ENCODE peak calls at places on chromosomes 2 and 18, in six cellular contexts. E, W, X, R, J and F are unnamed samples.
A peak's percentile ranks its signal among the peaks of the same experiment; 100 is the strongest.

GRCh38 chr2:104702451-104702850 is 151.5 kb upstream of the POU3F3 start:
- DNase-seq in W (peak; percentile 28), E (no peak), J (no peak), X (no peak), R (no peak), F (no peak)

GRCh38 chr2:99659874-99660273 is 170.1 kb upstream of the REV1 start:
- DNase-seq in E (no peak), R (no peak), W (no peak), J (peak; percentile 52), X (peak; percentile 29), F (no peak)

GRCh38 chr18:37258819-37259218 is 306.8 kb downstream of the CELF4 start:
- DNase-seq in R (no peak), X (no peak), W (no peak), J (no peak), E (no peak), F (no peak)

GRCh38 chr2:146990311-146990781 is 854.5 kb upstream of the ACVR2A start:
- DNase-seq in R (no peak), W (no peak), J (peak; percentile 61), E (no peak), X (no peak), F (no peak)

GRCh38 chr2:143163499-143163898 is 34.3 kb downstream of the ARHGAP15 start:
- DNase-seq in J (no peak), W (no peak), R (no peak), E (no peak), X (no peak), F (no peak)

GRCh38 chr18:74342416-74343043 is 26.9 kb downstream of the C18orf63 start:
- DNase-seq in J (peak; percentile 39), X (no peak), W (peak; percentile 20), E (peak; percentile 30), R (no peak), F (no peak)

GRCh38 chr2:3335001-3335400 is 42.6 kb downstream of the EIPR1 start:
- DNase-seq in X (no peak), W (no peak), R (no peak), E (no peak), J (no peak), F (no peak)

GRCh38 chr2:143893340-143893739 is 626.6 kb downstream of the ZEB2 start:
- DNase-seq in E (no peak), J (no peak), R (no peak), X (no peak), W (no peak), F (no peak)

GRCh38 chr2:3265981-3266726 is 111.5 kb downstream of the EIPR1 start:
- DNase-seq in J (no peak), R (peak; percentile 36), W (no peak), E (no peak), X (no peak), F (no peak)

GRCh38 chr2:657766-658165 is 19.4 kb downstream of the TMEM18 start:
- DNase-seq in W (no peak), J (no peak), R (no peak), E (peak; percentile 24), X (no peak), F (no peak)

GRCh38 chr2:653645-654425 is 23.4 kb downstream of the TMEM18 start:
- DNase-seq in X (no peak), E (peak; percentile 22), W (no peak), R (no peak), J (no peak), F (no peak)

GRCh38 chr2:654896-655295 is 22.3 kb downstream of the TMEM18 start:
- DNase-seq in E (no peak), J (no peak), X (no peak), R (no peak), W (no peak), F (no peak)

GRCh38 chr2:656676-657075 is 20.5 kb downstream of the TMEM18 start:
- DNase-seq in E (no peak), X (no peak), W (no peak), J (no peak), R (no peak), F (no peak)

GRCh38 chr2:655626-656025 is 21.6 kb downstream of the TMEM18 start:
- DNase-seq in J (peak; percentile 8), R (no peak), W (no peak), E (no peak), X (no peak), F (no peak)
- TF ChIP-seq CTCF in J (no peak), R (no peak), W (no peak), E (no peak), X (no peak), F (no peak)

DNA sequence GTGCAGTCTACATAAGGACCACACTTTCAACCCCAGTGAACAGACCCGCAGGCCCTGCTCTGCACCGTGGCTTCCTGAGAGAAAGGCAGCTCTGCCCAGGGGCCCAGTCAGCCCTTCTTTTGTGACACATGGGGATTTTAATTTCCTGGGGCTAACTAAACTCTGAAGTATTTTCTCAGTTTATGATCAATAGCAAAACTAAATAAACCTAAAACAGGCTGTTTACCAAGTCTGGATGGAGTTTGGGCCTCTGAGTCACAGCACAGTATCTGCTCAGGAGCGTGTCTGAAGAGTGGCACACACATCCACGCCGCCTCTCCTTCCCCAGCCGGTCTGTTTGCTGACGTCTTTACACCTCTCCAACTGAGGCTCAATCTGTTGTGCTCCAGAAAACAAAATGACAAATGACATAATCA is 72.3 kb downstream of the LDLRAD4 start:
- DNase-seq in X (no peak), J (no peak), R (no peak), E (no peak), W (no peak), F (no peak)
- TF ChIP-seq CTCF in X (no peak), J (no peak), R (no peak), E (no peak), W (no peak), F (no peak)

DNA sequence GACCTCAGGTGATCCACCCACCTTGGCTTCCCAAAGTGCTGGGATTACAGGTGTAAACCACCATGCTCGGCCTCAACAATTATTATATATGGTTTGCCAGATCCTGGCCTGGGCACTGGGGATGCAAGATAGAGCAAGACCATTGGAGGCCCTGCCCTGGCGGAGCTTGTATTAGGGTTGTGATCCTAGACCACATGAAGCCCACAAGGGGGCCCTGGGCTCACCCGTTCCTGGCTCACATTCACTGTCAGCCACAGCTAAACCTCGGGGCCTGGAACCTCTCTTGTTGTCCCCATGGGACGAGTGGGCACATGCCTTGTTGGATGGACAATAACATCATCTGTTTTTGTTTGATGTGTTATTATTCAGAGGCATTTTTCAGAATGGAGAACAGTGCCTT is 14.9 kb downstream of the HPCAL1 start:
- DNase-seq in X (no peak), J (no peak), W (no peak), E (no peak), R (no peak), F (no peak)
- TF ChIP-seq CTCF in X (no peak), J (no peak), W (no peak), E (no peak), R (no peak), F (no peak)

GRCh38 chr2:181972431-181973190 is 13.0 kb upstream of the PPP1R1C start:
- DNase-seq in X (no peak), J (peak; percentile 36), W (no peak), R (no peak), E (no peak), F (no peak)

GRCh38 chr2:181973379-181973778 is 12.3 kb upstream of the PPP1R1C start:
- DNase-seq in J (no peak), R (no peak), X (no peak), E (no peak), W (no peak), F (no peak)

GRCh38 chr2:181971032-181971431 is 14.6 kb upstream of the PPP1R1C start:
- DNase-seq in X (no peak), W (no peak), E (peak; percentile 44), R (no peak), J (no peak), F (no peak)

DNA sequence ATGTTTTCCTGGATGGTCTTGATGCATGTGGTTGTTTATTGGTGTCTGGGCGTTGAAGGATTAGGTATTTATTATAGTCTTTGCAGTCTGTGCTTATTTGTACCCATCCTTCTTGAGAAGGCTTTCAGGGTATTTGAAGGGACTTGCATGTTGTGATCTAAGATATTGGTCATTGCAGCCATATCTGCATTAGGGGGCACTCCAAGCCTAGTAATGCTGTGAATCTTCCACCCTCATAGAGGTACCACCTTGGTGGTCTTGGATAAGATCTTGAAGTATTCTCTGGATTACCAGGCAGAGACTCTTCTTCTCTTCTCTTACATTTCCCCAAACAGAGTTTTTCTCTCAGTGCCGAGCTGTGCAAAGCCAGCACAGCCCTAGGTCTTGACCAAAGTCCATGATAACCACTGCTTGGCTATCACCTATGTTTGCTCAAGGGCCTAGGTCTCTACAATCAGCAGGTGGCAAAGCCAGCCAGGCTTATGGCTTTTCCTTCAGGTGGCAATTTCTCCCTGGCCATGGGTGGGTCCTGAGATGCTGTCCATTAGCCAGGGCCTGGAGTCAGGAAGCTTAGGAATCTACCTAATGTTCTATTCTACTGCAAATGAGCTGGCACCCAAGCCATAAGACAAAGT is 15.4 kb upstream of the PPP1R1C start:
- DNase-seq in X (no peak), R (no peak), E (peak; percentile 69), W (no peak), J (no peak), F (no peak)
- TF ChIP-seq CTCF in X (no peak), R (no peak), E (no peak), W (no peak), J (no peak), F (no peak)

GRCh38 chr2:30475542-30475941 is 28.5 kb downstream of the LCLAT1 start:
- DNase-seq in J (no peak), W (no peak), E (no peak), X (no peak), R (no peak), F (no peak)

GRCh38 chr2:30476636-30477035 is 29.6 kb downstream of the LCLAT1 start:
- DNase-seq in W (no peak), E (no peak), X (no peak), R (no peak), J (no peak), F (no peak)

GRCh38 chr2:30470426-30470825 is 23.4 kb downstream of the LCLAT1 start:
- DNase-seq in J (no peak), R (no peak), W (no peak), E (no peak), X (no peak), F (no peak)

DNA sequence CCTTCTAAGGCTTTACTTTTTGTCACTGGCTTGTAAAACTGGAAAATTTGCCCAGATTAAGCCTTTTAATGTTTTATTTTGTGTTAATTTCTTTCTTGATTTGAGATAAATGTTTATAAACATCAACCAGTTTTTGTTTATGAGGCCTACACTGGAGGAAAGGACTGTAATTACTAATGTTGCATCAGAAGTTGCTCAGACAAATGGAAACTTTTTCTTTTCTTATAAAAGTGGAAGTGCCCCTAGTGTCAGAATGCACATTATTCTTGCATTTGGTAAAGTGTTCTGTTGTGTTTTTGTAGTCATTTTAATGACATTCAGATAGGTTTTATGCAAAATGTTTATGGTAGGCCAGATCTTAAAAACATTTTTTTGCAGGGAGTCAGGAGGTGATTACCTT is 25.3 kb downstream of the LCLAT1 start:
- DNase-seq in R (no peak), W (no peak), E (no peak), X (no peak), J (no peak), F (no peak)
- TF ChIP-seq CTCF in R (no peak), W (no peak), E (no peak), X (no peak), J (no peak), F (no peak)

GRCh38 chr2:151162185-151162584 is 99.5 kb downstream of the RBM43 start:
- DNase-seq in X (no peak), W (no peak), R (no peak), E (no peak), J (peak; percentile 23), F (no peak)
- TF ChIP-seq CTCF in X (no peak), W (no peak), R (no peak), E (no peak), J (peak; percentile 5), F (no peak)